ENCODE peak calls at places on chromosomes 2 and 18, in ten cellular contexts. One of them, this sample, is unnamed.
A peak's percentile ranks its signal among the peaks of the same experiment; 100 is the strongest.

GRCh38 chr18:26185267-26185666 is 41.0 kb upstream of the TAF4B start:
- DNase-seq in heart right ventricle: no peak
- DNase-seq in NB4: peak; percentile 1
- DNase-seq in mammary epithelial cell: no peak
- DNase-seq in transverse colon: no peak
- DNase-seq in esophagus squamous epithelium: no peak
- DNase-seq in dorsolateral prefrontal cortex: no peak
- DNase-seq in AG10803: no peak
- DNase-seq in kidney: no peak
- DNase-seq in BJ: no peak
- DNase-seq in this sample: no peak

GRCh38 chr2:227860116-227860724 is 11.2 kb upstream of the DAW1 start:
- DNase-seq in BJ: no peak
- DNase-seq in kidney: no peak
- DNase-seq in mammary epithelial cell: no peak
- DNase-seq in esophagus squamous epithelium: no peak
- DNase-seq in heart right ventricle: no peak
- DNase-seq in NB4: no peak
- DNase-seq in dorsolateral prefrontal cortex: peak; percentile 79
- DNase-seq in transverse colon: no peak
- DNase-seq in AG10803: no peak
- DNase-seq in this sample: no peak

GRCh38 chr2:66428986-66429612 is 5.8 kb upstream of the MEIS1 start:
- DNase-seq in mammary epithelial cell: peak; percentile 41
- DNase-seq in transverse colon: no peak
- DNase-seq in heart right ventricle: no peak
- DNase-seq in BJ: no peak
- DNase-seq in AG10803: peak; percentile 62
- DNase-seq in dorsolateral prefrontal cortex: no peak
- DNase-seq in kidney: no peak
- DNase-seq in esophagus squamous epithelium: no peak
- DNase-seq in NB4: peak; percentile 69
- DNase-seq in this sample: no peak

GRCh38 chr2:224816816-224817215 is 100.7 kb upstream of the CCDC195 start:
- DNase-seq in BJ: peak; percentile 80
- DNase-seq in heart right ventricle: no peak
- DNase-seq in AG10803: peak; percentile 78
- DNase-seq in mammary epithelial cell: peak; percentile 63
- DNase-seq in NB4: no peak
- DNase-seq in dorsolateral prefrontal cortex: no peak
- DNase-seq in kidney: no peak
- DNase-seq in esophagus squamous epithelium: no peak
- DNase-seq in transverse colon: no peak
- DNase-seq in this sample: no peak

GRCh38 chr2:35788543-35788942 is 567.0 kb upstream of the CRIM1 start:
- DNase-seq in heart right ventricle: no peak
- DNase-seq in dorsolateral prefrontal cortex: no peak
- DNase-seq in BJ: no peak
- DNase-seq in esophagus squamous epithelium: no peak
- DNase-seq in kidney: no peak
- DNase-seq in AG10803: no peak
- DNase-seq in mammary epithelial cell: no peak
- DNase-seq in NB4: no peak
- DNase-seq in transverse colon: no peak
- DNase-seq in this sample: no peak

GRCh38 chr2:235390108-235390815 is 103.6 kb upstream of the AGAP1 start:
- DNase-seq in NB4: peak; percentile 86
- DNase-seq in mammary epithelial cell: no peak
- DNase-seq in esophagus squamous epithelium: no peak
- DNase-seq in kidney: no peak
- DNase-seq in heart right ventricle: no peak
- DNase-seq in BJ: no peak
- DNase-seq in dorsolateral prefrontal cortex: peak; percentile 42
- DNase-seq in transverse colon: peak; percentile 46
- DNase-seq in AG10803: peak; percentile 25
- DNase-seq in this sample: no peak

GRCh38 chr2:25851740-25852503 is 26.4 kb downstream of the ASXL2 start:
- DNase-seq in mammary epithelial cell: peak; percentile 70
- DNase-seq in transverse colon: no peak
- DNase-seq in NB4: peak; percentile 89
- DNase-seq in heart right ventricle: no peak
- DNase-seq in AG10803: peak; percentile 88
- DNase-seq in kidney: no peak
- DNase-seq in esophagus squamous epithelium: no peak
- DNase-seq in dorsolateral prefrontal cortex: no peak
- DNase-seq in BJ: peak; percentile 55
- DNase-seq in this sample: no peak

GRCh38 chr2:195360242-195360641 is 296.8 kb upstream of the SLC39A10 start:
- DNase-seq in transverse colon: no peak
- DNase-seq in BJ: no peak
- DNase-seq in esophagus squamous epithelium: no peak
- DNase-seq in heart right ventricle: no peak
- DNase-seq in NB4: no peak
- DNase-seq in kidney: no peak
- DNase-seq in AG10803: no peak
- DNase-seq in mammary epithelial cell: no peak
- DNase-seq in dorsolateral prefrontal cortex: no peak
- DNase-seq in this sample: no peak

GRCh38 chr18:45221363-45221762 is 393.9 kb upstream of the SLC14A2 start:
- DNase-seq in kidney: no peak
- DNase-seq in dorsolateral prefrontal cortex: no peak
- DNase-seq in heart right ventricle: no peak
- DNase-seq in esophagus squamous epithelium: no peak
- DNase-seq in transverse colon: no peak
- DNase-seq in AG10803: peak; percentile 85
- DNase-seq in NB4: no peak
- DNase-seq in mammary epithelial cell: peak; percentile 84
- DNase-seq in BJ: peak; percentile 46
- DNase-seq in this sample: no peak

GRCh38 chr2:152585830-152586484 is 131.3 kb downstream of the PRPF40A start:
- DNase-seq in dorsolateral prefrontal cortex: peak; percentile 41
- DNase-seq in kidney: no peak
- DNase-seq in transverse colon: no peak
- DNase-seq in mammary epithelial cell: peak; percentile 41
- DNase-seq in esophagus squamous epithelium: no peak
- DNase-seq in AG10803: peak; percentile 97
- DNase-seq in BJ: peak; percentile 85
- DNase-seq in heart right ventricle: no peak
- DNase-seq in NB4: peak; percentile 12
- DNase-seq in this sample: no peak

GRCh38 chr2:170375192-170375591 is 197.2 kb downstream of the MYO3B start:
- DNase-seq in BJ: no peak
- DNase-seq in mammary epithelial cell: peak; percentile 87
- DNase-seq in AG10803: no peak
- DNase-seq in esophagus squamous epithelium: no peak
- DNase-seq in kidney: no peak
- DNase-seq in NB4: no peak
- DNase-seq in dorsolateral prefrontal cortex: no peak
- DNase-seq in transverse colon: no peak
- DNase-seq in heart right ventricle: no peak
- DNase-seq in this sample: no peak

GRCh38 chr18:58264846-58265245 is 220.8 kb downstream of the NEDD4L start:
- DNase-seq in transverse colon: no peak
- DNase-seq in dorsolateral prefrontal cortex: no peak
- DNase-seq in esophagus squamous epithelium: no peak
- DNase-seq in heart right ventricle: no peak
- DNase-seq in kidney: no peak
- DNase-seq in NB4: no peak
- DNase-seq in mammary epithelial cell: no peak
- DNase-seq in AG10803: no peak
- DNase-seq in BJ: no peak
- DNase-seq in this sample: no peak

GRCh38 chr18:61612517-61612916 is 279.3 kb downstream of the CDH20 start:
- DNase-seq in kidney: no peak
- DNase-seq in dorsolateral prefrontal cortex: no peak
- DNase-seq in esophagus squamous epithelium: no peak
- DNase-seq in transverse colon: no peak
- DNase-seq in heart right ventricle: no peak
- DNase-seq in AG10803: no peak
- DNase-seq in mammary epithelial cell: peak; percentile 29
- DNase-seq in BJ: no peak
- DNase-seq in NB4: peak; percentile 4
- DNase-seq in this sample: no peak

GRCh38 chr2:144834954-144835633 is 315.2 kb upstream of the ZEB2 start:
- DNase-seq in kidney: peak; percentile 22
- DNase-seq in AG10803: peak; percentile 71
- DNase-seq in BJ: peak; percentile 74
- DNase-seq in NB4: no peak
- DNase-seq in mammary epithelial cell: peak; percentile 35
- DNase-seq in heart right ventricle: peak; percentile 8
- DNase-seq in esophagus squamous epithelium: no peak
- DNase-seq in dorsolateral prefrontal cortex: no peak
- DNase-seq in transverse colon: no peak
- DNase-seq in this sample: no peak

GRCh38 chr18:46096651-46097300 is 1.3 kb downstream of the ATP5F1A start:
- DNase-seq in NB4: peak; percentile 29
- DNase-seq in BJ: no peak
- DNase-seq in transverse colon: no peak
- DNase-seq in dorsolateral prefrontal cortex: no peak
- DNase-seq in esophagus squamous epithelium: no peak
- DNase-seq in kidney: no peak
- DNase-seq in mammary epithelial cell: no peak
- DNase-seq in heart right ventricle: no peak
- DNase-seq in AG10803: no peak
- DNase-seq in this sample: no peak

GRCh38 chr2:241673797-241674725 is 12.6 kb downstream of the DTYMK start:
- DNase-seq in transverse colon: no peak
- DNase-seq in kidney: no peak
- DNase-seq in dorsolateral prefrontal cortex: peak; percentile 31
- DNase-seq in AG10803: peak; percentile 37
- DNase-seq in NB4: peak; percentile 46
- DNase-seq in heart right ventricle: no peak
- DNase-seq in BJ: no peak
- DNase-seq in esophagus squamous epithelium: no peak
- DNase-seq in mammary epithelial cell: no peak
- DNase-seq in this sample: no peak
- TF ChIP-seq CTCF in transverse colon: no peak
- TF ChIP-seq CTCF in kidney: no peak
- TF ChIP-seq CTCF in dorsolateral prefrontal cortex: no peak
- TF ChIP-seq CTCF in AG10803: no peak
- TF ChIP-seq CTCF in NB4: peak; percentile 11
- TF ChIP-seq CTCF in heart right ventricle: no peak
- TF ChIP-seq CTCF in BJ: no peak
- TF ChIP-seq CTCF in esophagus squamous epithelium: no peak
- TF ChIP-seq CTCF in mammary epithelial cell: no peak
- TF ChIP-seq CTCF in this sample: no peak

DNA sequence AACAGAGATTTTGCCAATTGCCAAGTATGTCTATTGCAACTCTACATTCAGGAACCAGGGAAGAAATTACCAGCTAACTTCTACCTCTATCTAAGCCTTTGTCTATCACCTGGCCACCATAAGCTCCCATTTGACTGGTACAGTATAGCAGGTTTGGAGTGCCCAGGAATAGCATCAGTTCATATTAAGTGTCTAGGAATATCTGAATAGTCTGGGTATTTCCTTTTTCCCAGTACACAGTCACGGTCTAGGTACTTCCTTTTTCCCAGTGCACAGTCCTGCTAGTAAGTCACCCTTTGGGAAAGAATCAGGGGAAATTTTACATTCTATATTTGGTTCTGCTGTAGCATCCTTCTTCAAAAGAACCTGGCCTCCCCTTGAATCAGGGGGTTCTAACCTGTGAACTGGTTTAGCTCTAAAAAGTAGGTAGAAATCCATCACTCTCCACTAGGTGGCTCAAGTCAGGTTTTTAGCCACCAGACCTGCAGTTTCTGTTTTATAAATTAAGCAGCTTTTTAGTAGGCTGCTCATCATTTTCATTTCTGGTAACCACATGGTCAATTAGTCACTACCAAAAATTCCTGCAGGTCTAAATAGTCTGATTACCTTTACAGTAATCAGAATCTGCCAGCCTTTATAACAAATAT is 49.3 kb upstream of the DNAJC10 start:
- DNase-seq in AG10803: peak; percentile 10
- DNase-seq in heart right ventricle: no peak
- DNase-seq in esophagus squamous epithelium: no peak
- DNase-seq in mammary epithelial cell: peak; percentile 28
- DNase-seq in BJ: no peak
- DNase-seq in kidney: no peak
- DNase-seq in NB4: peak; percentile 36
- DNase-seq in dorsolateral prefrontal cortex: no peak
- DNase-seq in transverse colon: no peak
- DNase-seq in this sample: no peak
- TF ChIP-seq CTCF in AG10803: peak; percentile 53
- TF ChIP-seq CTCF in heart right ventricle: peak; percentile 37
- TF ChIP-seq CTCF in esophagus squamous epithelium: peak; percentile 24
- TF ChIP-seq CTCF in mammary epithelial cell: peak; percentile 60
- TF ChIP-seq CTCF in BJ: peak; percentile 64
- TF ChIP-seq CTCF in kidney: peak; percentile 40
- TF ChIP-seq CTCF in NB4: peak; percentile 49
- TF ChIP-seq CTCF in dorsolateral prefrontal cortex: no peak
- TF ChIP-seq CTCF in transverse colon: peak; percentile 40
- TF ChIP-seq CTCF in this sample: no peak

DNA sequence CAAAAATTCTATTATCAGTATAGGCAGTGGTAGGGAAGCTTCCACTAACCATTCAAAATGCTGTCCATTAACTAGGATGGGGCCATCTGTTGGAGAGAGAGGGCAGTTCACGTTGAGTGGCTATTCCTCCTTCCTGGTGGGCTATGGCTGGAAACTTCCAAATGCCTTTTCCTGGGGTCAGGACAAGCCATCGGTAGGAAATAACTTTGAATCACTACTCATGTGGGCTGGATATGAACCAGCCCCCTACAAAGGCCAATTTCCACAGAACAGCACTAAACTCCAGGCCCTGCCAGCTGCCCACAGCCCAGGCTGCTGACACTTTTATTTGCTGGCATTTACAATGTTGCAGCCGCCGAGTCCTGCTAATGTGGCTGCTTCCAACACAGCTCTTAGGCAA is 156.1 kb upstream of the HNRNPA3 start:
- DNase-seq in heart right ventricle: no peak
- DNase-seq in kidney: no peak
- DNase-seq in mammary epithelial cell: no peak
- DNase-seq in dorsolateral prefrontal cortex: no peak
- DNase-seq in AG10803: no peak
- DNase-seq in esophagus squamous epithelium: no peak
- DNase-seq in transverse colon: no peak
- DNase-seq in NB4: peak; percentile 15
- DNase-seq in BJ: no peak
- DNase-seq in this sample: no peak
- TF ChIP-seq CTCF in heart right ventricle: no peak
- TF ChIP-seq CTCF in kidney: no peak
- TF ChIP-seq CTCF in mammary epithelial cell: no peak
- TF ChIP-seq CTCF in dorsolateral prefrontal cortex: no peak
- TF ChIP-seq CTCF in AG10803: no peak
- TF ChIP-seq CTCF in esophagus squamous epithelium: no peak
- TF ChIP-seq CTCF in transverse colon: no peak
- TF ChIP-seq CTCF in NB4: peak; percentile 31
- TF ChIP-seq CTCF in BJ: peak; percentile 12
- TF ChIP-seq CTCF in this sample: no peak

DNA sequence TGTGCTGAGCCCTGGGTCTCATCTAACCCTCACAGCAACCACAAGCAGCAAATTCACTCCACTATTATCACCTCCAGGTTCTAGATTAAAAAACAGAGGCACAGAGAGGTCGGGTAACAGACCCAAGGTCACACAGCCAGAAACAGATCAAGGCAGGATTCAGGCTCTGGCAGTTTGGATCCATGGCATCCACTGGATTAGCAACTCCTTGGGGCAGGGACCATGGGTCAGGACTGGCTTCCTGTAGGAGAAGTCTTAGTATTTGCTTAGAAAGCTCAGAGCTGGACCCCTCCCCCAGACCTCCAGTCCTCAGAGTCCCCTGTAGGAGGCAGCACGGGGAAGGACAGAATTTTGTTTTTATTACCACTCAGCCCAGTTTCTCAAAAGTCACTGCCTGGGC is 34.4 kb downstream of the ZFP36L2 start:
- DNase-seq in transverse colon: no peak
- DNase-seq in heart right ventricle: no peak
- DNase-seq in kidney: no peak
- DNase-seq in esophagus squamous epithelium: no peak
- DNase-seq in dorsolateral prefrontal cortex: no peak
- DNase-seq in NB4: peak; percentile 60
- DNase-seq in mammary epithelial cell: no peak
- DNase-seq in BJ: no peak
- DNase-seq in AG10803: no peak
- DNase-seq in this sample: no peak
- TF ChIP-seq CTCF in transverse colon: no peak
- TF ChIP-seq CTCF in heart right ventricle: no peak
- TF ChIP-seq CTCF in kidney: no peak
- TF ChIP-seq CTCF in esophagus squamous epithelium: no peak
- TF ChIP-seq CTCF in dorsolateral prefrontal cortex: no peak
- TF ChIP-seq CTCF in NB4: peak; percentile 41
- TF ChIP-seq CTCF in mammary epithelial cell: no peak
- TF ChIP-seq CTCF in BJ: peak; percentile 18
- TF ChIP-seq CTCF in AG10803: peak; percentile 31
- TF ChIP-seq CTCF in this sample: no peak